ENCODE peak calls at places on chromosome 11, in nine cellular contexts. H is endodermal cell; K is heart right ventricle; F is CD4-positive, alpha-beta T cell; Q is sigmoid colon; I is tibial artery; Y is naive thymus-derived CD4-positive, alpha-beta T cell; G is iPS DF 6.9; S is DND-41. C is an unnamed sample.

GRCh38 chr11:70483077-70483861 is 84.9 kb downstream of the CTTN start:
- DNase-seq in H (peak; percentile 71), K (peak; percentile 37), F (no peak), Q (no peak), I (no peak), Y (no peak), G (no peak), S (no peak), C (no peak)

GRCh38 chr11:4095509-4096230 is 1.1 kb downstream of the RRM1 start:
- DNase-seq in H (no peak), K (no peak), F (no peak), Q (no peak), I (no peak), Y (no peak), G (no peak), S (no peak), C (no peak)

GRCh38 chr11:109554951-109555350 is 133.0 kb downstream of the C11orf87 start:
- DNase-seq in H (no peak), K (no peak), F (no peak), Q (no peak), I (no peak), Y (no peak), G (no peak), S (no peak), C (no peak)

GRCh38 chr11:132962026-132962425 is 570.3 kb downstream of the OPCML start:
- DNase-seq in H (no peak), K (no peak), F (no peak), Q (no peak), I (no peak), Y (no peak), G (no peak), S (no peak), C (no peak)

GRCh38 chr11:57543601-57544000 is 6.2 kb downstream of the SMTNL1 start:
- DNase-seq in H (no peak), K (no peak), F (no peak), Q (no peak), I (no peak), Y (no peak), G (no peak), S (no peak), C (no peak)

GRCh38 chr11:72741429-72741833 is 10.8 kb downstream of the ARAP1 start:
- DNase-seq in H (no peak), K (no peak), F (no peak), Q (no peak), I (no peak), Y (no peak), G (no peak), S (no peak), C (no peak)

GRCh38 chr11:8018742-8019631 is 31.9 kb downstream of the EIF3F start:
- DNase-seq in H (peak; percentile 90), K (peak; percentile 76), F (peak; percentile 71), Q (peak; percentile 93), I (peak; percentile 84), Y (peak; percentile 70), G (peak; percentile 57), S (no peak), C (peak; percentile 46)

GRCh38 chr11:15499684-15500083 is 385.0 kb downstream of the INSC start:
- DNase-seq in H (no peak), K (no peak), F (no peak), Q (no peak), I (no peak), Y (no peak), G (no peak), S (no peak), C (no peak)

GRCh38 chr11:10407055-10407454 is 48.0 kb upstream of the AMPD3 start:
- DNase-seq in H (no peak), K (no peak), F (no peak), Q (no peak), I (no peak), Y (no peak), G (no peak), S (no peak), C (no peak)

GRCh38 chr11:128455766-128456165 is 131.6 kb downstream of the ETS1 start:
- DNase-seq in H (no peak), K (no peak), F (no peak), Q (no peak), I (no peak), Y (no peak), G (no peak), S (no peak), C (no peak)

GRCh38 chr11:57801185-57801490 is 39.5 kb downstream of the CTNND1 start:
- DNase-seq in H (no peak), K (no peak), F (no peak), Q (no peak), I (no peak), Y (no peak), G (no peak), S (no peak), C (no peak)

GRCh38 chr11:76592025-76592914 is 78.3 kb downstream of the LRRC32 start:
- DNase-seq in H (no peak), K (no peak), F (no peak), Q (no peak), I (no peak), Y (no peak), G (no peak), S (no peak), C (no peak)

GRCh38 chr11:35141538-35141937 is 2.6 kb downstream of the CD44 start:
- DNase-seq in H (no peak), K (peak; percentile 29), F (no peak), Q (peak; percentile 86), I (peak; percentile 81), Y (no peak), G (no peak), S (no peak), C (no peak)

GRCh38 chr11:106278391-106278790 is 200.9 kb downstream of the AASDHPPT start:
- DNase-seq in H (no peak), K (no peak), F (no peak), Q (no peak), I (no peak), Y (no peak), G (no peak), S (no peak), C (no peak)

GRCh38 chr11:23284626-23285025 is 424.4 kb upstream of the CCDC179 start:
- DNase-seq in H (no peak), K (no peak), F (no peak), Q (no peak), I (no peak), Y (no peak), G (no peak), S (no peak), C (no peak)

DNA sequence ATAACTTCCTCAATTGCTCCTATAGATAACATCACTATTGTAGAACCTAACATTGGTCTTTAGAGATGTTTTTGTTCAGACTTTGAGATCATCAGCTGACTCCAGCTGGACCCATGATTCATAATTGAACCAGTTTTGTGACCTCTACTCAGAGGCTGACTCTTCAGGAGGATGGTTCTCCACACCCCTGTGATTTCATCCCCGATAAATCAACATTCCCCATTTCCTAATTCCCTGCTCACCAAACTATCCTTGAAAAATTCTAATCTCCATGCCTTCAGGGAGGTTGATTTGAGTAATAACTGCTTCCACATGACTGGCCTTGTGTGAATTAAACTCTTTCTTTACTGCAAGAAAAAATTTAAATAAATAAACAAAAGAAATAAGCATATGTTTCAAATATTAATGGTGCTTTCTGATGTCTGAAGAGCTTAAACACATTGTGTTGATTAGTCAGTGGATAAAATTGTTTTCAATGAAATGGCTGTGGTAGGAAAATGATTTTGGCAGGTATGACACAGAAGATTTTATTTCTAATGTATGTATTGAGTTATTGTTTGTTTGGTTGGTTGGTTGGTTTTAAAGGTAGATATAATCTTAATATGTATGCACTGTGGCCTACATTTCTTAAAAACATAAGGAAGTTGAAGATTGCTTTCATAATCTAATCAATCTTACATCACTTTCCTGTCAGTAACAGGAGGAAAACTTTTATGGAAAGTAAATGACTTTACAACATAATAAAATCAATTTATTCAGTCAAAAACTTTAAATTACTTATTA is 427.9 kb upstream of the CCDC179 start:
- DNase-seq in H (no peak), K (no peak), F (no peak), Q (no peak), I (no peak), Y (no peak), G (no peak), S (no peak), C (no peak)
- H3K27ac ChIP-seq in H (no peak overlapping the region), K (no peak overlapping the region), F (no peak overlapping the region), Q (no peak overlapping the region), I (no peak overlapping the region), Y (no peak overlapping the region), G (no peak overlapping the region), S (no peak overlapping the region), C (no peak overlapping the region)

DNA sequence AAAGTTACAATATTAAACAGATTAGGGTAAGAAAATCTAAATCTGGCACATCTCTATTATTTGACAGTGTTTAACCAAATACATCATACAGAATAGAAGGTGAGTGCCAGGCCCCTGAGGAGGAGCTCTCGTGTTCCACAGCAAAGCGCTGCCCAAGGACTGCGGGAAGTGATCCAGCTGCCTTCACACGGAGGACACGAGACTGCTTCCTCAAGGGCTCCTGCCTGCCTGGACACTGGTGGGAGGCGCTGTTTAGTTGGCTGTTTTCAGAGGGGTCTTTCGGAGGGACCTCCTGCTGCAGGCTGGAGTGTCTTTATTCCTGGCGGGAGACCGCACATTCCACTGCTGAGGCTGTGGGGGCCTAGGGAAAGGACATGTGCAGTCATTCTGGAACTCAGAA is 71.1 kb downstream of the NCAPD3 start:
- DNase-seq in H (no peak), K (no peak), F (no peak), Q (no peak), I (no peak), Y (no peak), G (no peak), S (no peak), C (no peak)
- H3K27ac ChIP-seq in H (no peak overlapping the region), K (no peak overlapping the region), F (no peak overlapping the region), Q (peak overlapping the region; percentile 29), I (no peak overlapping the region), Y (no peak overlapping the region), G (no peak overlapping the region), S (no peak overlapping the region), C (no peak overlapping the region)

DNA sequence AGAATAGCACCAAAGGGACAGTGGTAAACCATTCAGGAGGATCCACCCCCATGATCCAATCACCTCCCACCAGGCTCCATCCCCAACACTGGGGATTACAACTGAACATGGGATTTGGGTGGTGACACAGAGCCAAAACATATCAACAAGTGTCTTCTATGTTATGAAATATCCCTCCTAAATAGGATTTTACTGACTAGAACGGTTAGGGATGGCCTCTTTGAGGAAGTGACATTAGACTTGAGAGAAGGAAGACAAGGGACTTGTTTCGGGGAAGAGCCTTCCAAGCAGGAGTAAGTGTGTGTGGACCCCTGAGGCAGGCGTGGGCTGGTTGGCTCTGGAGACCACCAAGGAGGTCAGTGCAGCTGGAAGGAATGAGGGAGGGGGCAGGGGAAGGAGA is 12.0 kb upstream of the MRPL11 start:
- DNase-seq in H (no peak), K (no peak), F (no peak), Q (no peak), I (no peak), Y (no peak), G (no peak), S (no peak), C (no peak)
- H3K27ac ChIP-seq in H (no peak overlapping the region), K (no peak overlapping the region), F (no peak overlapping the region), Q (no peak overlapping the region), I (no peak overlapping the region), Y (no peak overlapping the region), G (no peak overlapping the region), S (no peak overlapping the region), C (no peak overlapping the region)

DNA sequence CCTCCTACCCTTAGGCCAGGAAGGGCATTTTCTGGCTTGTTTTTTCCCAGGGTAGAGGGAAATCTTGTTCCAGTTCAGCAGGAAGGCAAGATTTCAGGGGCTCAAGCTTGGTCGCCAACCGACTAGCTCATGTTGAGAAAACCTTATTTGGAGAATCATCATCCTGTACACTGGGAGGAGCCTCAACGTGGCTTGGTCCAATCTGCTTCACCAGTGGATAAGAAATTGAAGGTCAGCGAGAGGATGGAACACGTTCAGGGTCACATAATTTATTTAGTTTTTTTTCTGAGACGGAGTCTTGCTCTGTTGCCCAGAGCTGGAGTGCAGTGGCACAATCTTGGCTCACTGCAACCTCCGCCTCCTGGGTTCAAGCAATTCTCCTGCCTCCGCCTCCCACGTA is 20.5 kb downstream of the FADS2 start:
- DNase-seq in H (no peak), K (no peak), F (no peak), Q (no peak), I (no peak), Y (no peak), G (no peak), S (no peak), C (no peak)
- H3K27ac ChIP-seq in H (no peak overlapping the region), K (no peak overlapping the region), F (no peak overlapping the region), Q (no peak overlapping the region), I (no peak overlapping the region), Y (no peak overlapping the region), G (no peak overlapping the region), S (no peak overlapping the region), C (no peak overlapping the region)

C was measured in caudate nucleus.